ENCODE peak calls at places on chromosomes 6 and 20, in four cellular contexts. One of them, this sample, is unnamed.

GRCh38 chr6:99119109-99120031 is 171.6 kb upstream of the FBXL4 start:
- DNase-seq in PC-9: peak; percentile 15
- DNase-seq in cardiac fibroblast: peak; percentile 47
- DNase-seq in AG04450: peak; percentile 4
- DNase-seq in this sample: peak; percentile 7

GRCh38 chr20:25858495-25859425 is 162.1 kb upstream of the ZNF337 start:
- DNase-seq in PC-9: no peak
- DNase-seq in cardiac fibroblast: no peak
- DNase-seq in AG04450: no peak
- DNase-seq in this sample: no peak

GRCh38 chr6:170148709-170149470 is 142.0 kb downstream of the DLL1 start:
- DNase-seq in PC-9: no peak
- DNase-seq in cardiac fibroblast: no peak
- DNase-seq in AG04450: no peak
- DNase-seq in this sample: no peak

GRCh38 chr20:23568320-23569011 is at the start of gene CST9L:
- DNase-seq in PC-9: no peak
- DNase-seq in cardiac fibroblast: no peak
- DNase-seq in AG04450: no peak
- DNase-seq in this sample: no peak

GRCh38 chr6:10347561-10348327 is 67.1 kb downstream of the TFAP2A start:
- DNase-seq in PC-9: peak; percentile 66
- DNase-seq in cardiac fibroblast: no peak
- DNase-seq in AG04450: no peak
- DNase-seq in this sample: peak; percentile 53

GRCh38 chr6:95286874-95287273 is 290.5 kb upstream of the MANEA start:
- DNase-seq in PC-9: no peak
- DNase-seq in cardiac fibroblast: no peak
- DNase-seq in AG04450: no peak
- DNase-seq in this sample: no peak

GRCh38 chr6:10384719-10385511 is 30.0 kb downstream of the TFAP2A start:
- DNase-seq in PC-9: no peak
- DNase-seq in cardiac fibroblast: no peak
- DNase-seq in AG04450: no peak
- DNase-seq in this sample: no peak

GRCh38 chr6:86856937-86857563 is 80.3 kb upstream of the HTR1E start:
- DNase-seq in PC-9: peak; percentile 38
- DNase-seq in cardiac fibroblast: peak; percentile 28
- DNase-seq in AG04450: no peak
- DNase-seq in this sample: peak; percentile 2

GRCh38 chr6:136738178-136739057 is 53.9 kb downstream of the MAP3K5 start:
- DNase-seq in PC-9: no peak
- DNase-seq in cardiac fibroblast: peak; percentile 78
- DNase-seq in AG04450: no peak
- DNase-seq in this sample: no peak

GRCh38 chr20:16366548-16366947 is 206.7 kb downstream of the KIF16B start:
- DNase-seq in PC-9: no peak
- DNase-seq in cardiac fibroblast: no peak
- DNase-seq in AG04450: no peak
- DNase-seq in this sample: no peak

GRCh38 chr6:36350681-36351091 is 14.0 kb upstream of the BNIP5 start:
- DNase-seq in PC-9: peak; percentile 49
- DNase-seq in cardiac fibroblast: peak; percentile 98
- DNase-seq in AG04450: peak; percentile 39
- DNase-seq in this sample: peak; percentile 72

GRCh38 chr6:101266063-101266462 is 127.4 kb upstream of the GRIK2 start:
- DNase-seq in PC-9: no peak
- DNase-seq in cardiac fibroblast: no peak
- DNase-seq in AG04450: no peak
- DNase-seq in this sample: no peak

GRCh38 chr6:163398796-163399195 is 15.7 kb upstream of the QKI start:
- DNase-seq in PC-9: no peak
- DNase-seq in cardiac fibroblast: no peak
- DNase-seq in AG04450: no peak
- DNase-seq in this sample: no peak

GRCh38 chr20:35576816-35577215 is 34.9 kb downstream of the ERGIC3 start:
- DNase-seq in PC-9: no peak
- DNase-seq in cardiac fibroblast: no peak
- DNase-seq in AG04450: no peak
- DNase-seq in this sample: no peak

GRCh38 chr20:38604873-38605303 is 3.3 kb downstream of the ARHGAP40 start:
- DNase-seq in PC-9: peak; percentile 70
- DNase-seq in cardiac fibroblast: peak; percentile 15
- DNase-seq in AG04450: no peak
- DNase-seq in this sample: peak; percentile 76

GRCh38 chr6:36357872-36358234 is 21.2 kb upstream of the BNIP5 start:
- DNase-seq in PC-9: no peak
- DNase-seq in cardiac fibroblast: no peak
- DNase-seq in AG04450: no peak
- DNase-seq in this sample: no peak

DNA sequence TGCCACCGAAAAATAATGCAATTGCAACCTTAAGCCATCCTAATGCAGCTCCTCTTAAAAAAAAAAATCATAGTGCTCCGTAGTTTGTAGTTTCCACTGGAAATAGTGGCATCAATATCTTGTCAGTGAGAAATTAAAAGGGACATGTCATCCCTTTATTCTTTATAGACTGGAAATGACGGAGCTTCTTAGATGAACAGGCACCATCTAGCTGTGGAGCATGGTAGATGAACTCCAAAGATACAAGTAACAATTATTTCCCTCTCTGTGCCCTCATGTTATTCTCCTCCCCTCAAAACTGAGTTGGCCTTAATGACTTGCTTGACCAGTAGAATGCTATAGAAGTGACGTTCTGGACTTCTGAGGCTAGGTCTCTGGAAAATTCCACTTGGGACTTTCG is 268.1 kb upstream of the SPTLC3 start:
- DNase-seq in PC-9: no peak
- DNase-seq in cardiac fibroblast: no peak
- DNase-seq in AG04450: no peak
- DNase-seq in this sample: no peak
- TF ChIP-seq CTCF in PC-9: no peak
- TF ChIP-seq CTCF in cardiac fibroblast: no peak
- TF ChIP-seq CTCF in AG04450: no peak
- TF ChIP-seq CTCF in this sample: no peak

GRCh38 chr20:4972506-4973251 is 28.6 kb downstream of the SLC23A2 start:
- DNase-seq in PC-9: no peak
- DNase-seq in cardiac fibroblast: no peak
- DNase-seq in AG04450: no peak
- DNase-seq in this sample: no peak

GRCh38 chr20:4978050-4978918 is 23.0 kb downstream of the SLC23A2 start:
- DNase-seq in PC-9: no peak
- DNase-seq in cardiac fibroblast: peak; percentile 60
- DNase-seq in AG04450: no peak
- DNase-seq in this sample: no peak

GRCh38 chr20:4971064-4971463 is 30.2 kb downstream of the SLC23A2 start:
- DNase-seq in PC-9: no peak
- DNase-seq in cardiac fibroblast: no peak
- DNase-seq in AG04450: no peak
- DNase-seq in this sample: no peak

GRCh38 chr20:4967752-4968477 is 33.4 kb downstream of the SLC23A2 start:
- DNase-seq in PC-9: no peak
- DNase-seq in cardiac fibroblast: no peak
- DNase-seq in AG04450: no peak
- DNase-seq in this sample: no peak

GRCh38 chr20:4973330-4974097 is 27.8 kb downstream of the SLC23A2 start:
- DNase-seq in PC-9: no peak
- DNase-seq in cardiac fibroblast: peak; percentile 68
- DNase-seq in AG04450: peak; percentile 70
- DNase-seq in this sample: peak; percentile 84
- H3K4me3 ChIP-seq in PC-9: no peak overlapping the region
- H3K4me3 ChIP-seq in cardiac fibroblast: no peak overlapping the region
- H3K4me3 ChIP-seq in AG04450: peak overlapping the region; percentile 37
- H3K4me3 ChIP-seq in this sample: no peak overlapping the region

DNA sequence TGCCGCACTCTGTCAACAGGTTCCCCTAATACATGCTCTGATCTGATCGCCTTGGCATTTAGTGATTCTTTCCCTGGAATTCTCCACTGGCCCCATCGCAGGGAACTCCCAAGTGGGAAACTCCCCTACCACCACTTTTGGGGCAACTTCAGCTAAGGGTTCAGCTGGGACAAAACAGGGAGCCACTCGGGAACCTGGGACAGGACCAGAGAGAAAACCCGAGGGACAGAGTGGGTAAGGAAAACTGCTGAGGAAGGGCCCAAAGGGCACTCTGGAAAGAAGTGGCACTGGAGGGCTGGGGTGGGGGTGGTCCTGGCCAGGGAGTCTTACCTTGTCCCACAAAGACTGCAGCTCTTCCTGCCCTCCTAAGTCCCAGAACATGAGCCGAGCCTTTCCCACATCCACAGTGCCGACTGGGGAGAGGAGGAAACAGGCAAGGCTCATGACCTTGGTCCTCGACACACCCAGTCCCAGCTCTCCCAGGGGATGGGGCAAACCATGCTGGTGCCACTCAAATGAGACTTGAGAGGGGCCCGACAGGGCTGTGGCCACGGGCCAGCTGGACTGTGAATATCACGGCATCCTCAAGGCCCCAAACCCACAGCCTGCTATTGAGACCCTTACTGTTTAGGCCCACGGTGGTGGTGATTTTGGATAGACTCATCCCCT is 1.6 kb downstream of the ARFRP1 start:
- DNase-seq in PC-9: no peak
- DNase-seq in cardiac fibroblast: no peak
- DNase-seq in AG04450: no peak
- DNase-seq in this sample: no peak
- TF ChIP-seq CTCF in PC-9: no peak
- TF ChIP-seq CTCF in cardiac fibroblast: no peak
- TF ChIP-seq CTCF in AG04450: no peak
- TF ChIP-seq CTCF in this sample: no peak

GRCh38 chr20:53226788-53227187 is 254.6 kb downstream of the TSHZ2 start:
- DNase-seq in PC-9: no peak
- DNase-seq in cardiac fibroblast: no peak
- DNase-seq in AG04450: no peak
- DNase-seq in this sample: no peak
- H3K4me3 ChIP-seq in PC-9: no peak overlapping the region
- H3K4me3 ChIP-seq in cardiac fibroblast: no peak overlapping the region
- H3K4me3 ChIP-seq in AG04450: no peak overlapping the region
- H3K4me3 ChIP-seq in this sample: no peak overlapping the region

GRCh38 chr6:152748843-152749242 is 1.8 kb upstream of the VIP start:
- DNase-seq in PC-9: no peak
- DNase-seq in cardiac fibroblast: peak; percentile 15
- DNase-seq in AG04450: no peak
- DNase-seq in this sample: no peak
- TF ChIP-seq CTCF in PC-9: peak; percentile 41
- TF ChIP-seq CTCF in cardiac fibroblast: no peak
- TF ChIP-seq CTCF in AG04450: peak; percentile 30
- TF ChIP-seq CTCF in this sample: no peak

DNA sequence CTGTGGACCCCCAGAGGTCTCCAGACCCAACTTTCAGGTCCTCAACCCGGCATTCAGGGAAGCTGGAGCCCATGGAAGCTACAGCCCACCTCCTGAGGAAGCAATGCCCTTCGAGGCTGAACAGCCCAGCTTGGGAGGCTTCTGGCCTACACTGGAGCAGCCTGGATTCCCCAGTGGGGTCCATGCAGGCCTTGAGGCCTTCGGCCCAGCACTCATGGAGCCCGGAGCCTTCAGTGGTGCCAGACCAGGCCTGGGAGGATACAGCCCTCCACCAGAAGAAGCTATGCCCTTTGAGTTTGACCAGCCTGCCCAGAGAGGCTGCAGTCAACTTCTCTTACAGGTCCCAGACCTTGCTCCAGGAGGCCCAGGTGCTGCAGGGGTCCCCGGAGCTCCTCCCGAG is 950 bp downstream of the GNAS start:
- DNase-seq in PC-9: no peak
- DNase-seq in cardiac fibroblast: no peak
- DNase-seq in AG04450: no peak
- DNase-seq in this sample: no peak
- H3K4me3 ChIP-seq in PC-9: no peak overlapping the region
- H3K4me3 ChIP-seq in cardiac fibroblast: no peak overlapping the region
- H3K4me3 ChIP-seq in AG04450: no peak overlapping the region
- H3K4me3 ChIP-seq in this sample: no peak overlapping the region

GRCh38 chr6:890995-891394 is 198.1 kb upstream of the EXOC2 start:
- DNase-seq in PC-9: no peak
- DNase-seq in cardiac fibroblast: no peak
- DNase-seq in AG04450: no peak
- DNase-seq in this sample: no peak

GRCh38 chr6:897561-898207 is 204.7 kb upstream of the EXOC2 start:
- DNase-seq in PC-9: no peak
- DNase-seq in cardiac fibroblast: no peak
- DNase-seq in AG04450: no peak
- DNase-seq in this sample: no peak

GRCh38 chr6:890201-890600 is 197.3 kb upstream of the EXOC2 start:
- DNase-seq in PC-9: no peak
- DNase-seq in cardiac fibroblast: no peak
- DNase-seq in AG04450: no peak
- DNase-seq in this sample: no peak

GRCh38 chr6:894274-894673 is 201.3 kb upstream of the EXOC2 start:
- DNase-seq in PC-9: no peak
- DNase-seq in cardiac fibroblast: no peak
- DNase-seq in AG04450: no peak
- DNase-seq in this sample: no peak
- TF ChIP-seq CTCF in PC-9: no peak
- TF ChIP-seq CTCF in cardiac fibroblast: no peak
- TF ChIP-seq CTCF in AG04450: peak; percentile 15
- TF ChIP-seq CTCF in this sample: no peak

DNA sequence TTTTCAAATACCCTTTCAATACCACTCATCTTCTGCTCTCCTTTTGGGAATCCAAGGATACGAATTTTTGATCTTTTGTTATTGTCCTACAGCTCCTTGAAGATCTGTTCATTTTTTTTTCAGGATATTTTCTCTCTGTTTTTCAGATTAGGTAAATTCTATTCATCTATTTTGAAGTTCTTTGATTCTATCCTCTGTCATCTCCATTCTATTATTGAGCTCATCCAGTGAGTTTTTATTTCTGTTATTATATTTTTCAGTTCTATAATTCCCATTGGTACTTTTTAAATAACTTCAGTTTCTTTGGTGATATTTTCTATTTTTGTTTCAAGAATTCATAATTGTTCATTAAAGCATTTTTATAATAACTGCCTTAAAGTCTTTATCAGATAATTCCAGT is 14.7 kb upstream of the ADTRP start:
- DNase-seq in PC-9: no peak
- DNase-seq in cardiac fibroblast: no peak
- DNase-seq in AG04450: no peak
- DNase-seq in this sample: no peak
- H3K4me3 ChIP-seq in PC-9: no peak overlapping the region
- H3K4me3 ChIP-seq in cardiac fibroblast: no peak overlapping the region
- H3K4me3 ChIP-seq in AG04450: no peak overlapping the region
- H3K4me3 ChIP-seq in this sample: no peak overlapping the region